ENCODE peak calls at places on chromosomes 13 and 19, in six cellular contexts. F, Y, J, V, C and A are unnamed samples.

GRCh38 chr19:19361075-19361594 is 40.5 kb downstream of the MAU2 start:
- DNase-seq in F (peak), Y (peak), J (peak), V (peak), C (peak), A (peak)

GRCh38 chr13:34842466-34842865 is 99.6 kb upstream of the NBEA start:
- DNase-seq in C (no peak), V (no peak), Y (no peak), F (no peak), J (no peak), A (no peak)

GRCh38 chr19:17026041-17026658 is 460 bp downstream of the CPAMD8 start:
- DNase-seq in V (no peak), C (no peak), J (peak), Y (no peak), F (no peak), A (no peak)

GRCh38 chr19:4722671-4723464 is 774 bp downstream of the DPP9 start:
- DNase-seq in J (peak), V (peak), Y (peak), F (no peak), C (peak), A (peak)

GRCh38 chr13:80374453-80374852 is 33.5 kb upstream of the SPRY2 start:
- DNase-seq in V (no peak), F (no peak), J (no peak), C (no peak), Y (no peak), A (no peak)

GRCh38 chr13:40408602-40409001 is 257.8 kb downstream of the FOXO1 start:
- DNase-seq in C (no peak), F (no peak), V (no peak), Y (peak), J (no peak), A (no peak)

GRCh38 chr19:43591904-43592772 is 3.8 kb downstream of the IRGQ start:
- DNase-seq in Y (no peak), J (no peak), F (no peak), C (no peak), V (no peak), A (no peak)

GRCh38 chr13:113479179-113479578 is 11.3 kb downstream of the DCUN1D2 start:
- DNase-seq in J (no peak), Y (no peak), C (no peak), F (no peak), V (no peak), A (no peak)

GRCh38 chr13:95547531-95548167 is 4.9 kb upstream of the CLDN10 start:
- DNase-seq in J (no peak), F (no peak), V (no peak), C (no peak), Y (no peak), A (no peak)

GRCh38 chr19:45577111-45577905 is 7.3 kb downstream of the OPA3 start:
- DNase-seq in F (no peak), V (peak), J (no peak), C (peak), Y (peak), A (no peak)

GRCh38 chr19:57687363-57688010 is 5.7 kb downstream of the ZNF551 start:
- DNase-seq in V (no peak), F (no peak), J (no peak), Y (no peak), C (no peak), A (no peak)